ENCODE peak calls at places on chromosomes 11 and 22, in six cellular contexts. One of them, this sample, is unnamed.
A peak's percentile ranks its signal among the peaks of the same experiment; 100 is the strongest.

GRCh38 chr11:66934971-66935779 is 23.0 kb downstream of the PC start:
- DNase-seq in NT2/D1: no peak
- DNase-seq in K562: peak; percentile 44
- DNase-seq in HepG2: no peak
- DNase-seq in H1: no peak
- DNase-seq in GM12878: no peak
- DNase-seq in this sample: no peak

GRCh38 chr11:36469063-36469462 is 41.0 kb downstream of the TRAF6 start:
- DNase-seq in NT2/D1: no peak
- DNase-seq in K562: peak; percentile 20
- DNase-seq in HepG2: no peak
- DNase-seq in H1: peak; percentile 29
- DNase-seq in GM12878: no peak
- DNase-seq in this sample: no peak

GRCh38 chr11:70158201-70158600 is 44.9 kb upstream of the FADD start:
- DNase-seq in NT2/D1: peak; percentile 48
- DNase-seq in K562: peak; percentile 44
- DNase-seq in HepG2: peak; percentile 42
- DNase-seq in H1: peak; percentile 19
- DNase-seq in GM12878: no peak
- DNase-seq in this sample: peak; percentile 13

GRCh38 chr11:128580612-128581011 is 6.7 kb downstream of the ETS1 start:
- DNase-seq in NT2/D1: no peak
- DNase-seq in K562: no peak
- DNase-seq in HepG2: no peak
- DNase-seq in H1: no peak
- DNase-seq in GM12878: no peak
- DNase-seq in this sample: no peak

GRCh38 chr11:114501901-114502300 is 57.8 kb downstream of the NXPE1 start:
- DNase-seq in NT2/D1: no peak
- DNase-seq in K562: no peak
- DNase-seq in HepG2: no peak
- DNase-seq in H1: no peak
- DNase-seq in GM12878: no peak
- DNase-seq in this sample: no peak

GRCh38 chr11:40130427-40130826 is 1329.0 kb downstream of the LRRC4C start:
- DNase-seq in NT2/D1: peak; percentile 51
- DNase-seq in K562: no peak
- DNase-seq in HepG2: no peak
- DNase-seq in H1: no peak
- DNase-seq in GM12878: no peak
- DNase-seq in this sample: no peak

GRCh38 chr11:45501277-45501979 is 164.0 kb downstream of the CHST1 start:
- DNase-seq in NT2/D1: no peak
- DNase-seq in K562: no peak
- DNase-seq in HepG2: peak; percentile 20
- DNase-seq in H1: no peak
- DNase-seq in GM12878: no peak
- DNase-seq in this sample: no peak

GRCh38 chr22:47043835-47044721 is 281.6 kb downstream of the TBC1D22A start:
- DNase-seq in NT2/D1: no peak
- DNase-seq in K562: no peak
- DNase-seq in HepG2: no peak
- DNase-seq in H1: no peak
- DNase-seq in GM12878: no peak
- DNase-seq in this sample: no peak

GRCh38 chr11:113528982-113529381 is 53.8 kb upstream of the DRD2 start:
- DNase-seq in NT2/D1: no peak
- DNase-seq in K562: no peak
- DNase-seq in HepG2: no peak
- DNase-seq in H1: no peak
- DNase-seq in GM12878: no peak
- DNase-seq in this sample: no peak

GRCh38 chr11:71067753-71068152 is 184.6 kb downstream of the SHANK2 start:
- DNase-seq in NT2/D1: no peak
- DNase-seq in K562: no peak
- DNase-seq in HepG2: no peak
- DNase-seq in H1: no peak
- DNase-seq in GM12878: no peak
- DNase-seq in this sample: no peak

GRCh38 chr22:47270463-47271135 is 508.1 kb downstream of the TBC1D22A start:
- DNase-seq in NT2/D1: no peak
- DNase-seq in K562: peak; percentile 9
- DNase-seq in HepG2: no peak
- DNase-seq in H1: no peak
- DNase-seq in GM12878: no peak
- DNase-seq in this sample: no peak

GRCh38 chr11:95429376-95429907 is 198.4 kb upstream of the SESN3 start:
- DNase-seq in NT2/D1: no peak
- DNase-seq in K562: no peak
- DNase-seq in HepG2: no peak
- DNase-seq in H1: no peak
- DNase-seq in GM12878: no peak
- DNase-seq in this sample: no peak

GRCh38 chr11:65432133-65432650 is 9.6 kb downstream of the NEAT1 start:
- DNase-seq in NT2/D1: no peak
- DNase-seq in K562: no peak
- DNase-seq in HepG2: no peak
- DNase-seq in H1: no peak
- DNase-seq in GM12878: no peak
- DNase-seq in this sample: no peak

GRCh38 chr11:45154276-45154675 is 7.8 kb downstream of the PRDM11 start:
- DNase-seq in NT2/D1: no peak
- DNase-seq in K562: no peak
- DNase-seq in HepG2: no peak
- DNase-seq in H1: no peak
- DNase-seq in GM12878: no peak
- DNase-seq in this sample: no peak

GRCh38 chr11:66142370-66143263 is 72.5 kb downstream of the PACS1 start:
- DNase-seq in NT2/D1: no peak
- DNase-seq in K562: no peak
- DNase-seq in HepG2: peak; percentile 79
- DNase-seq in H1: no peak
- DNase-seq in GM12878: no peak
- DNase-seq in this sample: peak; percentile 35

GRCh38 chr11:44804449-44805151 is 77.8 kb downstream of the TSPAN18 start:
- DNase-seq in NT2/D1: no peak
- DNase-seq in K562: no peak
- DNase-seq in HepG2: no peak
- DNase-seq in H1: no peak
- DNase-seq in GM12878: no peak
- DNase-seq in this sample: no peak

GRCh38 chr22:17314472-17314871 is 54.8 kb upstream of the CECR2 start:
- DNase-seq in NT2/D1: no peak
- DNase-seq in K562: no peak
- DNase-seq in HepG2: no peak
- DNase-seq in H1: no peak
- DNase-seq in GM12878: no peak
- DNase-seq in this sample: no peak

GRCh38 chr11:80529722-80530121 is 1088.9 kb upstream of the TENM4 start:
- DNase-seq in NT2/D1: no peak
- DNase-seq in K562: no peak
- DNase-seq in HepG2: peak; percentile 9
- DNase-seq in H1: no peak
- DNase-seq in GM12878: no peak
- DNase-seq in this sample: no peak

GRCh38 chr11:6968816-6969215 is 42.6 kb downstream of the ZNF215 start:
- DNase-seq in NT2/D1: no peak
- DNase-seq in K562: no peak
- DNase-seq in HepG2: no peak
- DNase-seq in H1: no peak
- DNase-seq in GM12878: no peak
- DNase-seq in this sample: no peak

GRCh38 chr11:44316388-44317240 is 6.7 kb upstream of the ALX4 start:
- DNase-seq in NT2/D1: no peak
- DNase-seq in K562: no peak
- DNase-seq in HepG2: no peak
- DNase-seq in H1: no peak
- DNase-seq in GM12878: no peak
- DNase-seq in this sample: no peak

GRCh38 chr11:131867457-131868257 is 497.2 kb downstream of the NTM start:
- DNase-seq in NT2/D1: peak; percentile 84
- DNase-seq in K562: no peak
- DNase-seq in HepG2: peak; percentile 20
- DNase-seq in H1: peak; percentile 68
- DNase-seq in GM12878: no peak
- DNase-seq in this sample: no peak

GRCh38 chr22:39212721-39213376 is 31.9 kb downstream of the PDGFB start:
- DNase-seq in NT2/D1: no peak
- DNase-seq in K562: peak; percentile 35
- DNase-seq in HepG2: peak; percentile 52
- DNase-seq in H1: no peak
- DNase-seq in GM12878: no peak
- DNase-seq in this sample: peak; percentile 56

GRCh38 chr11:115624065-115624464 is 119.8 kb upstream of the CADM1 start:
- DNase-seq in NT2/D1: no peak
- DNase-seq in K562: no peak
- DNase-seq in HepG2: no peak
- DNase-seq in H1: no peak
- DNase-seq in GM12878: no peak
- DNase-seq in this sample: no peak

GRCh38 chr11:120244476-120244875 is 4.5 kb downstream of the POU2F3 start:
- DNase-seq in NT2/D1: no peak
- DNase-seq in K562: no peak
- DNase-seq in HepG2: no peak
- DNase-seq in H1: no peak
- DNase-seq in GM12878: no peak
- DNase-seq in this sample: no peak

GRCh38 chr11:112977620-112978212 is 16.5 kb downstream of the NCAM1 start:
- DNase-seq in NT2/D1: no peak
- DNase-seq in K562: no peak
- DNase-seq in HepG2: no peak
- DNase-seq in H1: no peak
- DNase-seq in GM12878: no peak
- DNase-seq in this sample: no peak

GRCh38 chr11:23353611-23354010 is 493.3 kb upstream of the CCDC179 start:
- DNase-seq in NT2/D1: no peak
- DNase-seq in K562: no peak
- DNase-seq in HepG2: no peak
- DNase-seq in H1: no peak
- DNase-seq in GM12878: no peak
- DNase-seq in this sample: no peak

GRCh38 chr11:95647355-95647754 is 142.2 kb downstream of the FAM76B start:
- DNase-seq in NT2/D1: no peak
- DNase-seq in K562: no peak
- DNase-seq in HepG2: no peak
- DNase-seq in H1: no peak
- DNase-seq in GM12878: no peak
- DNase-seq in this sample: no peak

GRCh38 chr11:101567086-101567485 is 16.7 kb downstream of the TRPC6 start:
- DNase-seq in NT2/D1: peak; percentile 68
- DNase-seq in K562: no peak
- DNase-seq in HepG2: no peak
- DNase-seq in H1: no peak
- DNase-seq in GM12878: no peak
- DNase-seq in this sample: no peak

GRCh38 chr22:30541979-30542810 is 4.3 kb downstream of the SEC14L6 start:
- DNase-seq in NT2/D1: no peak
- DNase-seq in K562: peak; percentile 34
- DNase-seq in HepG2: no peak
- DNase-seq in H1: no peak
- DNase-seq in GM12878: no peak
- DNase-seq in this sample: no peak

GRCh38 chr11:68387840-68388239 is 72.7 kb upstream of the PPP6R3 start:
- DNase-seq in NT2/D1: no peak
- DNase-seq in K562: no peak
- DNase-seq in HepG2: no peak
- DNase-seq in H1: no peak
- DNase-seq in GM12878: no peak
- DNase-seq in this sample: no peak

GRCh38 chr11:34680206-34680605 is 59.3 kb downstream of the EHF start:
- DNase-seq in NT2/D1: no peak
- DNase-seq in K562: no peak
- DNase-seq in HepG2: no peak
- DNase-seq in H1: no peak
- DNase-seq in GM12878: no peak
- DNase-seq in this sample: no peak

GRCh38 chr22:16949561-16949960 is 58.5 kb downstream of the GAB4 start:
- DNase-seq in NT2/D1: no peak
- DNase-seq in K562: no peak
- DNase-seq in HepG2: no peak
- DNase-seq in H1: no peak
- DNase-seq in GM12878: peak; percentile 31
- DNase-seq in this sample: peak; percentile 29

GRCh38 chr11:61967924-61968757 is 707 bp upstream of the FTH1 start:
- DNase-seq in NT2/D1: no peak
- DNase-seq in K562: peak; percentile 40
- DNase-seq in HepG2: peak; percentile 53
- DNase-seq in H1: no peak
- DNase-seq in GM12878: peak; percentile 62
- DNase-seq in this sample: no peak

GRCh38 chr22:44719586-44720368 is 17.8 kb downstream of the PRR5 start:
- DNase-seq in NT2/D1: no peak
- DNase-seq in K562: no peak
- DNase-seq in HepG2: no peak
- DNase-seq in H1: no peak
- DNase-seq in GM12878: no peak
- DNase-seq in this sample: no peak
- TF ChIP-seq ZNF274 in NT2/D1: no peak
- TF ChIP-seq ZNF274 in K562: no peak
- TF ChIP-seq ZNF274 in HepG2: no peak
- TF ChIP-seq ZNF274 in H1: no peak
- TF ChIP-seq ZNF274 in GM12878: no peak
- TF ChIP-seq ZNF274 in this sample: no peak

GRCh38 chr11:27282806-27283205 is 80.2 kb downstream of the CCDC34 start:
- DNase-seq in NT2/D1: no peak
- DNase-seq in K562: no peak
- DNase-seq in HepG2: no peak
- DNase-seq in H1: no peak
- DNase-seq in GM12878: no peak
- DNase-seq in this sample: no peak
- TF ChIP-seq ZNF274 in NT2/D1: no peak
- TF ChIP-seq ZNF274 in K562: no peak
- TF ChIP-seq ZNF274 in HepG2: no peak
- TF ChIP-seq ZNF274 in H1: no peak
- TF ChIP-seq ZNF274 in GM12878: no peak
- TF ChIP-seq ZNF274 in this sample: no peak

GRCh38 chr11:9459573-9460321 is 1.1 kb upstream of the ZNF143 start:
- DNase-seq in NT2/D1: peak; percentile 38
- DNase-seq in K562: no peak
- DNase-seq in HepG2: peak; percentile 35
- DNase-seq in H1: no peak
- DNase-seq in GM12878: no peak
- DNase-seq in this sample: peak; percentile 22
- TF ChIP-seq ZNF274 in NT2/D1: no peak
- TF ChIP-seq ZNF274 in K562: no peak
- TF ChIP-seq ZNF274 in HepG2: no peak
- TF ChIP-seq ZNF274 in H1: no peak
- TF ChIP-seq ZNF274 in GM12878: no peak
- TF ChIP-seq ZNF274 in this sample: no peak

DNA sequence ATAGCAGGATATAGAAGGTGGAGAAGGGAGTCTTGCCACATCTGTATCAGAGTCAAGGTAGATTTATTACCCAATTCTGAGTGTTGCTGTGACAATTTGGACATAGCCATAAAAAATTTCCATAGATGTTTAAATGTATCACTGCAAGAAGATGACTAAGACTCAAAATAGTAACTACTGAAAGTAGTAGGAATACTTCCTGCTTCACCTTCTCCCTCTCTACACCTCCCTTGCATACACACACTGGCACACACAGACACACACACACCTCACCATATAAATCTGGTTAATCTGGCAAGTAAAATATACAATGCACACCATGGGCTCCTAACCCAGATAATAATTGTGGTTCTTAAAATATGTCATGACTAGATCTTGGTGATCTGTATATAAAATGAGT is 5.2 kb upstream of the ZDHHC13 start:
- DNase-seq in NT2/D1: no peak
- DNase-seq in K562: no peak
- DNase-seq in HepG2: no peak
- DNase-seq in H1: no peak
- DNase-seq in GM12878: no peak
- DNase-seq in this sample: no peak
- TF ChIP-seq ZNF274 in NT2/D1: no peak
- TF ChIP-seq ZNF274 in K562: no peak
- TF ChIP-seq ZNF274 in HepG2: no peak
- TF ChIP-seq ZNF274 in H1: no peak
- TF ChIP-seq ZNF274 in GM12878: no peak
- TF ChIP-seq ZNF274 in this sample: no peak

This sample was measured in HCT116.